ENCODE peak calls at places on chromosomes 11 and 22, in seven cellular contexts. X, I, A, M, T, D and O are unnamed samples.

GRCh38 chr11:69682221-69682620 is 7.1 kb upstream of the LTO1 start:
- DNase-seq in A (no peak), D (no peak), I (no peak), M (no peak), X (no peak), T (no peak), O (no peak)

GRCh38 chr11:1398506-1399235 is 8.9 kb downstream of the BRSK2 start:
- DNase-seq in M (no peak), D (no peak), T (no peak), I (no peak), A (no peak), X (no peak), O (no peak)

GRCh38 chr11:68678031-68678441 is 6.3 kb upstream of the GAL start:
- DNase-seq in A (no peak), T (no peak), X (no peak), I (no peak), D (no peak), M (no peak), O (no peak)

GRCh38 chr11:103893366-103893765 is 143.1 kb upstream of the DDI1 start:
- DNase-seq in I (no peak), M (no peak), D (no peak), X (no peak), A (no peak), T (no peak), O (no peak)

GRCh38 chr11:14577835-14578529 is 57.8 kb upstream of the PSMA1 start:
- DNase-seq in X (no peak), D (no peak), A (no peak), I (peak; percentile 14), T (no peak), M (no peak), O (no peak)

GRCh38 chr11:31687256-31687655 is 123.9 kb downstream of the PAX6 start:
- DNase-seq in T (no peak), M (no peak), I (no peak), X (peak; percentile 3), D (no peak), A (no peak), O (no peak)

GRCh38 chr22:45968751-45969413 is 8.1 kb downstream of the WNT7B start:
- DNase-seq in T (peak; percentile 66), I (no peak), D (no peak), A (no peak), M (peak; percentile 69), X (peak; percentile 37), O (no peak)

GRCh38 chr11:123558536-123559315 is 95.7 kb downstream of the SCN3B start:
- DNase-seq in A (no peak), M (no peak), D (peak; percentile 27), I (no peak), T (no peak), X (no peak), O (no peak)

GRCh38 chr22:39719559-39720450 is 149.3 kb downstream of the CACNA1I start:
- DNase-seq in D (no peak), I (no peak), M (no peak), A (no peak), T (no peak), X (peak; percentile 38), O (no peak)

GRCh38 chr22:48883211-48883960 is 944.3 kb downstream of the BRD1 start:
- DNase-seq in T (no peak), I (no peak), D (no peak), A (no peak), M (no peak), X (no peak), O (no peak)

GRCh38 chr22:44210721-44211120 is 30.0 kb downstream of the PARVG start:
- DNase-seq in D (no peak), X (peak; percentile 58), T (peak; percentile 39), I (no peak), M (no peak), A (no peak), O (no peak)

GRCh38 chr11:100776212-100776896 is 89.3 kb downstream of the ARHGAP42 start:
- DNase-seq in M (no peak), I (no peak), A (no peak), T (peak; percentile 21), D (no peak), X (no peak), O (peak; percentile 17)

GRCh38 chr11:134223066-134223465 is 701 bp downstream of the NCAPD3 start:
- DNase-seq in T (no peak), D (peak; percentile 4), A (peak; percentile 19), I (peak; percentile 16), X (no peak), M (no peak), O (no peak)

GRCh38 chr11:17263803-17264202 is 12.7 kb upstream of the NUCB2 start:
- DNase-seq in D (no peak), X (peak; percentile 56), T (no peak), M (no peak), I (no peak), A (peak; percentile 11), O (no peak)

GRCh38 chr11:46345131-46345597 is 2.1 kb upstream of the DGKZ start:
- DNase-seq in A (no peak), T (no peak), X (no peak), M (no peak), D (peak; percentile 55), I (peak; percentile 76), O (no peak)

GRCh38 chr11:104968856-104969776 is 742 bp upstream of the CASP4 start:
- DNase-seq in X (peak; percentile 36), I (no peak), D (peak; percentile 43), M (no peak), A (peak; percentile 64), T (no peak), O (no peak)

GRCh38 chr22:45413368-45414211 is at the start of the genes RIBC2 and SMC1B:
- DNase-seq in A (peak; percentile 96), T (no peak), D (peak; percentile 92), X (peak; percentile 73), I (peak; percentile 97), M (peak; percentile 56), O (peak; percentile 18)

GRCh38 chr11:76147106-76147735 is 59.1 kb downstream of the WNT11 start:
- DNase-seq in X (no peak), D (no peak), T (no peak), A (no peak), I (no peak), M (no peak), O (no peak)

GRCh38 chr11:78200061-78200460 is 11.3 kb downstream of the USP35 start:
- DNase-seq in T (no peak), X (no peak), A (no peak), M (no peak), I (no peak), D (no peak), O (no peak)

GRCh38 chr11:7511405-7511804 is 2.4 kb upstream of the PPFIBP2 start:
- DNase-seq in X (no peak), D (no peak), T (no peak), M (no peak), A (no peak), I (no peak), O (no peak)

GRCh38 chr11:126079640-126080205 is 17.1 kb upstream of the CDON start:
- DNase-seq in X (no peak), D (peak; percentile 30), A (no peak), M (no peak), T (no peak), I (no peak), O (no peak)

DNA sequence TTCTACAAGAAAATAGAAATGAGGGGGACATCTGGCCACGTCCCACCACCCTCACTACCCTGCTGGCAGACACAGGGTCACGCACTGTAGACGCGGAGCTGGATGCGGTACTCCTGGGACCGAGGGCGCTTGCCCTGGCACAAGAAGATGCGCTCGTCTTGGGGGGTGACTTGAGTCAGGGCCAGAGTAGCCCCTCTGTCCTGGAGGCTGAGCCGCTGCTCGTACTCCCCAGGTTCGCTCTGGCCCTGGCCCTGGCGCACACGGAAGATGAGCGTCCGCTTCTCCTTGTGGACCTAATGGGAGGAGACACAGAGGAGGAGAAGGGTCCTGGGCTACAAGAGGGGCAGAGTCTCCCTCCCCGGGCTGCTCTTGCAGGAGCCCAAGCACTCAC is 2.2 kb downstream of the MCAM start:
- DNase-seq in M (no peak), I (no peak), D (no peak), X (no peak), A (no peak), T (no peak), O (no peak)
- H3K4me3 ChIP-seq in M (no peak overlapping the region), I (no peak overlapping the region), D (peak overlapping the region; percentile 74), X (no peak overlapping the region), A (no peak overlapping the region), T (peak overlapping the region; percentile 71), O (no peak overlapping the region)

DNA sequence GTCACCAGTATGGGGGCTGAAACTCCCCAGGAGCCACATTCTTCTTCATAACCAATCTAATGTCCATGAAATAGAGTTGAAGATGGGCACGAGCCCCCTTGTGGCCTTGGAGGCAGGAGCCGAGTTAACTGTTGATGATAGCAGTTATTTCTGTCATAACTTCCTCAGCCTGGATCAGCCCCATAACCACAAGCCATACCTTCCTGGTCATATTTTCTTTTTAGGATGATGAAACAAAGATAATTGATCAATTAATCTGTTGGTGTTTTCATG is 65.0 kb upstream of the TTC12 start:
- DNase-seq in X (peak; percentile 28), T (no peak), D (no peak), A (peak; percentile 22), I (no peak), M (no peak), O (no peak)
- TF ChIP-seq CTCF in X (peak; percentile 59), T (peak; percentile 23), D (peak; percentile 50), A (peak; percentile 52), I (no peak), M (peak; percentile 42), O (peak; percentile 22)

GRCh38 chr11:124758355-124759267 is 3.5 kb downstream of the ESAM start:
- DNase-seq in I (peak; percentile 73), T (no peak), D (peak; percentile 94), X (peak; percentile 69), M (no peak), A (peak; percentile 88), O (no peak)

GRCh38 chr11:124760806-124761205 is 1.3 kb downstream of the ESAM start:
- DNase-seq in M (no peak), I (no peak), X (no peak), T (no peak), A (no peak), D (no peak), O (no peak)

GRCh38 chr11:124759268-124760204 is 2.6 kb downstream of the ESAM start:
- DNase-seq in X (no peak), D (peak; percentile 62), M (no peak), I (no peak), A (no peak), T (no peak), O (no peak)

GRCh38 chr11:124761301-124762021 is 629 bp downstream of the ESAM start:
- DNase-seq in X (no peak), D (peak; percentile 58), T (no peak), A (no peak), M (no peak), I (no peak), O (no peak)

DNA sequence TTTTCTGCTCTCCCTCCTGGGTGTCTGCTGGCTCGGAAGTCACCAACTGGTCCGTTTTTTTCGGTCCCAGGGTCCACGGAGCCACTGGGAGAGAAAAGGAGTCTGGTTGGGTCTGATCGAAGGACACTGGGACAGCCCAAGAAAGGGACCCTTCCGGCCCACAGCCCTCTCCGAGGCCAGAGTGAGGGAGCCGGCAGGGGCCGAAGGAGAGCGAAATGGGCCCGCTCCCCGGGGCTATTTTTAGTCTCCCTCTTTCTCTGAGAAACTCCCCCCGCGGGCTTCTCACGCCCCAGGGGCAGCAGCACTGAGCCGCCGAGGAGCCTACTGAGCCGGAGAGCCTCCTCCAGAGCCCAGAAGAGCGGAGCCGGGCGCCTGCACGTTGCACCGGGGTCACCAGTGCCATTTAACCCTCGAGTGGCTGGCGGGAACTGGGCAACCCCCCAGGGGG is 1.9 kb downstream of the ESAM start:
- DNase-seq in M (no peak), T (no peak), D (peak; percentile 28), I (no peak), A (no peak), X (no peak), O (no peak)
- H3K4me3 ChIP-seq in M (no peak overlapping the region), T (no peak overlapping the region), D (peak overlapping the region; percentile 44), I (no peak overlapping the region), A (no peak overlapping the region), X (no peak overlapping the region), O (no peak overlapping the region)

GRCh38 chr11:86418929-86419328 is 44.2 kb downstream of the CCDC81 start:
- DNase-seq in D (peak; percentile 29), A (peak; percentile 18), T (no peak), I (peak; percentile 28), M (no peak), X (peak; percentile 48), O (no peak)
- TF ChIP-seq CTCF in D (peak; percentile 38), A (peak; percentile 41), T (peak; percentile 42), I (peak; percentile 22), M (peak; percentile 24), X (peak; percentile 47), O (peak; percentile 22)